ENCODE peak calls at places on chromosomes 12 and 14, in eight cellular contexts. O is mesothelial cell of epicardium, Q is K562, I is fibroblast of pulmonary artery, W is gastrocnemius medialis, C is foreskin keratinocyte, E is GM10248, B is BE2C. N is an unnamed sample.

GRCh38 chr12:12788131-12788530 is 2.7 kb downstream of the APOLD1 start:
- DNase-seq in O (no peak), Q (no peak), I (no peak), W (no peak), C (no peak), E (no peak), B (no peak), N (no peak)

GRCh38 chr14:102229071-102229738 is 75.8 kb downstream of the MOK start:
- DNase-seq in O (no peak), Q (no peak), I (no peak), W (no peak), C (no peak), E (no peak), B (no peak), N (no peak)

GRCh38 chr14:79467837-79468236 is 743.5 kb downstream of the DIO2 start:
- DNase-seq in O (no peak), Q (no peak), I (no peak), W (no peak), C (no peak), E (no peak), B (no peak), N (no peak)

GRCh38 chr12:79186506-79186905 is 321.9 kb downstream of the SYT1 start:
- DNase-seq in O (no peak), Q (no peak), I (no peak), W (no peak), C (no peak), E (no peak), B (no peak), N (no peak)

GRCh38 chr12:38386238-38386985 is 69.8 kb downstream of the ALG10B start:
- DNase-seq in O (no peak), Q (no peak), I (no peak), W (no peak), C (no peak), E (no peak), B (no peak), N (no peak)

GRCh38 chr12:57097554-57097835 is 8.6 kb downstream of the NAB2 start:
- DNase-seq in O (no peak), Q (peak; percentile 33), I (no peak), W (no peak), C (no peak), E (no peak), B (no peak), N (no peak)

GRCh38 chr12:131755305-131756113 is 44.6 kb downstream of the SFSWAP start:
- DNase-seq in O (no peak), Q (peak; percentile 48), I (peak; percentile 27), W (no peak), C (no peak), E (peak; percentile 53), B (peak; percentile 48), N (no peak)

GRCh38 chr12:52232233-52232915 is 669 bp upstream of the KRT7 start:
- DNase-seq in O (no peak), Q (no peak), I (no peak), W (no peak), C (no peak), E (no peak), B (no peak), N (peak; percentile 23)

DNA sequence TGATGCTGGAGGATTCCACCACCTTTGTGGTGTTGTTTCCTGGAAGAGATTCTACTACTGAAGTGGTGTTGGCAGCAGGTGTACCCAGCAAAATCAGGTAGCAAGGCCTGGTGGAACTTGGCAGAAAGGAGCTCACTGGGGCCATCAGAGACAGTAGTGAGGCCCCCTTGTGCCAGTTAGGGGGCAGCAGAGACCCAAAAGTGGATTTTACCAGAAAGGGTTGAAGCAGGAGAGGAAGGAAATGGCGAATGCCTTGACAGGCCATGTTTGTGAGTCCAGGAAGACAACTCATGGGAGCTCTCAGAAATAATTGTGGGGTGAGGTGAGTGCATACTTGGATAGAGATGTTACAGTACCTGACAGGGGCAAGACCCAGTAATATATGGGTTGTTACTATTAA is 137.7 kb upstream of the FGD4 start:
- DNase-seq in O (no peak), Q (peak; percentile 16), I (no peak), W (no peak), C (no peak), E (no peak), B (no peak), N (no peak)
- TF ChIP-seq CTCF in O (no peak), Q (peak; percentile 44), I (no peak), W (no peak), C (peak; percentile 14), E (peak; percentile 24), B (peak; percentile 41), N (no peak)

GRCh38 chr12:53480425-53481107 is 18.7 kb downstream of the MAP3K12 start:
- DNase-seq in O (no peak), Q (no peak), I (no peak), W (no peak), C (no peak), E (no peak), B (no peak), N (no peak)
- TF ChIP-seq CTCF in O (no peak), Q (no peak), I (no peak), W (no peak), C (no peak), E (no peak), B (no peak), N (no peak)

GRCh38 chr12:7155471-7156034 is 25.4 kb downstream of the CLSTN3 start:
- DNase-seq in O (no peak), Q (no peak), I (peak; percentile 8), W (no peak), C (no peak), E (peak; percentile 8), B (peak; percentile 47), N (no peak)
- TF ChIP-seq CTCF in O (no peak), Q (no peak), I (no peak), W (no peak), C (no peak), E (no peak), B (no peak), N (no peak)

GRCh38 chr12:66036317-66036716 is 94.2 kb downstream of the LLPH start:
- DNase-seq in O (no peak), Q (no peak), I (peak; percentile 92), W (peak; percentile 21), C (peak; percentile 88), E (no peak), B (no peak), N (no peak)
- TF ChIP-seq CTCF in O (no peak), Q (no peak), I (no peak), W (no peak), C (peak; percentile 34), E (no peak), B (no peak), N (no peak)

DNA sequence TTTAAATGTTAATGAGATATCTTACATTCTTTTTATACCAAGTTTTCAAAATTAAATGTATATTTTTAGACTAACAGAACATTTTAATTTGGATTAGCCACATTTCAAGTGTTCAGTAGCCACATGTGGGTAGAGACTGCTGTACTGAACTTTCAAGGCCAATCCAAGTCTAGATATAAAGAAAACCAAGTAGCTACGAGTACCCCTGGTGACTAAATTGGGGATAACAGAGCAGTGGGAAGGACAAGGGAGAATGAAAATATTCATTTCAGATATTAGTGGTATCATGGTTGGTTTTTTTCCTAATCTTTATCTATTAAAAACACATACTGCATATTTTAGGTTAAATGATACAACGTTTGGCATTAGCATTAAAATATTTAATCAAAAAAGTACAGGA is 69.4 kb upstream of the RHOJ start:
- DNase-seq in O (no peak), Q (no peak), I (peak; percentile 34), W (no peak), C (no peak), E (no peak), B (peak; percentile 8), N (no peak)
- TF ChIP-seq CTCF in O (peak; percentile 44), Q (no peak), I (peak; percentile 45), W (no peak), C (peak; percentile 58), E (no peak), B (peak; percentile 56), N (peak; percentile 60)

GRCh38 chr14:75518625-75519024 is 3.6 kb upstream of the BATF start:
- DNase-seq in O (no peak), Q (peak; percentile 30), I (peak; percentile 35), W (peak; percentile 62), C (no peak), E (no peak), B (no peak), N (no peak)
- TF ChIP-seq CTCF in O (no peak), Q (peak; percentile 57), I (peak; percentile 41), W (peak; percentile 33), C (peak; percentile 48), E (peak; percentile 57), B (peak; percentile 36), N (peak; percentile 13)

DNA sequence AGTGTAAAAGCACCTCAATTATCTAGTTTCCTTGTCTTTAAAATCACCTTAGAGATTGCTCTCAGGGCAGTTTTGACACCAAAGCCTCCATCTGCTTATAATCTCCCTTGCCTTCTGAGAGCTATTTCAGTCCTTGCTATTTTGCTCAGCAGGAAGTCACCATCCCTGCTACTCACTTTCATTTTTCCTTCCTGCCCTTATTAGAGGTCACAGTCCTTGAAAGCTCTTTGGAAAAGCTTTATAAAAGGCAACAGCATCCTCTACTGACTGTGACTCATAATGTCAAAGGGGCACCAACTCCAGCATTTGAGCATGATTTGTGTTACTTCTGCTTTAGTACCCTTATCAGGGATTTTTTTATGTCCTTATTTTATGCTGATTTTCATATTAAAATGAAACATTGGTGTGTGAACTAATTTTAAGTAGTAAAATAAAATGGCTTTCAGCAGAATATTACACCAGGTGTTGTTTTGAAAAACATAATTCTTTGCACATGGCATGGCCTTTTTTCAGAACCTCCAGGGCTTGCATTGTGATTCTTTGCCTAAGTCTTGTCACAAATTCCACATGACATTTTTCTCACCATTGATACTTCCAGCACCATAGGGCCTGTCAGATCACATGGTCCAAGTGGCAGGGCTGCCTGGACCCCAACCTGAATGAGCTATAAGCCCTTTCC is 213.0 kb downstream of the ADAMTS20 start:
- DNase-seq in O (no peak), Q (no peak), I (peak; percentile 75), W (no peak), C (peak; percentile 17), E (peak; percentile 13), B (peak; percentile 14), N (peak; percentile 10)
- TF ChIP-seq CTCF in O (no peak), Q (no peak), I (peak; percentile 64), W (peak; percentile 29), C (peak; percentile 86), E (peak; percentile 64), B (peak; percentile 92), N (peak; percentile 68)